ENCODE peak calls at places on chromosomes 3 and 15, in eight cellular contexts. Y is CD8-positive, alpha-beta T cell; F is DMS153; J is A172; G is NCI-H1105; C is HTR-8/SVneo; K is mucosa of gallbladder; P is left cardiac atrium. I is an unnamed sample.

GRCh38 chr15:27358751-27359434 is 387.9 kb downstream of the GABRG3 start:
- DNase-seq in K (no peak), Y (no peak), J (no peak), P (peak), C (no peak), F (no peak), G (no peak), I (no peak)

GRCh38 chr3:113927556-113927955 is 20.3 kb upstream of the ZDHHC23 start:
- DNase-seq in C (no peak), Y (no peak), G (no peak), K (no peak), J (no peak), P (no peak), F (no peak), I (no peak)

GRCh38 chr15:46275701-46276100 is 640.9 kb downstream of the SQOR start:
- DNase-seq in P (no peak), C (no peak), Y (no peak), F (no peak), K (no peak), J (no peak), G (no peak), I (no peak)

GRCh38 chr3:14847613-14848541 is 29.1 kb downstream of the FGD5 start:
- DNase-seq in F (peak), C (no peak), P (peak), J (peak), G (no peak), K (peak), Y (no peak), I (no peak)

GRCh38 chr3:39183231-39184080 is 8.9 kb downstream of the XIRP1 start:
- DNase-seq in Y (no peak), J (no peak), G (no peak), C (no peak), F (no peak), K (no peak), P (no peak), I (no peak)

GRCh38 chr15:52290329-52290728 is 5.3 kb downstream of the MYO5C start:
- DNase-seq in G (no peak), C (no peak), K (no peak), Y (no peak), F (no peak), P (no peak), J (no peak), I (no peak)

GRCh38 chr15:77851696-77852095 is 219.0 kb upstream of the LINGO1 start:
- DNase-seq in F (no peak), G (no peak), C (no peak), Y (no peak), K (no peak), P (no peak), J (no peak), I (peak)

GRCh38 chr15:38530113-38530512 is 34.5 kb downstream of the RASGRP1 start:
- DNase-seq in K (no peak), Y (no peak), F (no peak), G (no peak), C (no peak), J (no peak), P (no peak), I (peak)

GRCh38 chr3:50264389-50264963 is 4.5 kb upstream of the SEMA3B start:
- DNase-seq in F (no peak), Y (no peak), J (peak), P (peak), K (peak), C (peak), G (no peak), I (peak)

GRCh38 chr15:89654847-89655805 is at the start of gene KIF7:
- DNase-seq in C (peak), J (no peak), P (no peak), Y (no peak), F (no peak), G (peak), K (no peak), I (no peak)

GRCh38 chr3:126125341-126125740 is 41.4 kb upstream of the SLC41A3 start:
- DNase-seq in J (no peak), Y (no peak), K (no peak), P (peak), G (no peak), F (no peak), C (no peak), I (no peak)

GRCh38 chr15:57680021-57680420 is 26.5 kb upstream of the POLR2M start:
- DNase-seq in G (no peak), F (no peak), K (no peak), P (no peak), Y (no peak), C (peak), J (peak), I (peak)

GRCh38 chr3:64152100-64152499 is 73.2 kb downstream of the PRICKLE2 start:
- DNase-seq in C (no peak), G (no peak), Y (no peak), J (no peak), F (no peak), P (no peak), K (peak), I (no peak)

GRCh38 chr3:78941587-78941986 is 826.2 kb downstream of the ROBO1 start:
- DNase-seq in G (no peak), Y (no peak), F (no peak), J (peak), K (no peak), C (no peak), P (no peak), I (no peak)

GRCh38 chr3:4504340-4505261 is 11.5 kb downstream of the ITPR1 start:
- DNase-seq in G (peak), Y (peak), C (no peak), J (no peak), K (peak), F (no peak), P (no peak), I (no peak)

GRCh38 chr3:134799393-134799792 is 4.3 kb downstream of the EPHB1 start:
- DNase-seq in F (no peak), K (peak), P (no peak), J (no peak), G (no peak), C (no peak), Y (no peak), I (no peak)

GRCh38 chr3:33787328-33788009 is 11.0 kb upstream of the PDCD6IP start:
- DNase-seq in J (peak), F (no peak), G (peak), K (peak), P (peak), C (peak), Y (peak), I (peak)

GRCh38 chr3:189664311-189664710 is 33.1 kb downstream of the TP63 start:
- DNase-seq in G (no peak), C (peak), K (no peak), F (no peak), Y (no peak), P (peak), J (peak), I (peak)

GRCh38 chr3:194138732-194139084 is 2.8 kb downstream of the HES1 start:
- DNase-seq in G (no peak), P (no peak), C (no peak), Y (no peak), J (no peak), K (no peak), F (no peak), I (no peak)

GRCh38 chr3:24316887-24317383 is 177.7 kb downstream of the THRB start:
- DNase-seq in F (no peak), K (peak), Y (no peak), J (no peak), G (no peak), P (no peak), C (no peak), I (peak)

GRCh38 chr3:42148982-42149432 is 57.9 kb downstream of the TRAK1 start:
- DNase-seq in F (no peak), G (no peak), Y (no peak), K (peak), C (peak), P (peak), J (peak), I (no peak)

GRCh38 chr15:31561156-31561555 is 234.5 kb downstream of the KLF13 start:
- DNase-seq in P (no peak), F (no peak), Y (no peak), K (no peak), J (no peak), G (no peak), C (no peak), I (no peak)

GRCh38 chr15:65875458-65875857 is 6.2 kb downstream of the RAB11A start:
- DNase-seq in P (no peak), C (no peak), K (no peak), Y (no peak), F (no peak), J (no peak), G (no peak), I (no peak)

GRCh38 chr3:128426128-128426921 is 40.4 kb downstream of the DNAJB8 start:
- DNase-seq in C (peak), F (no peak), K (no peak), P (peak), G (no peak), J (no peak), Y (peak), I (no peak)

GRCh38 chr15:51224428-51224827 is 114.0 kb downstream of the CYP19A1 start:
- DNase-seq in C (no peak), F (no peak), P (no peak), J (peak), G (no peak), Y (no peak), K (no peak), I (no peak)

GRCh38 chr15:36362508-36362907 is 216.9 kb upstream of the CDIN1 start:
- DNase-seq in Y (no peak), J (peak), C (no peak), K (no peak), G (no peak), F (no peak), P (no peak), I (no peak)

GRCh38 chr3:126474498-126475410 is 937 bp downstream of the ZXDC start:
- DNase-seq in C (peak), G (peak), F (no peak), K (peak), P (peak), J (no peak), Y (peak), I (peak)

GRCh38 chr3:8886556-8886955 is 76.7 kb downstream of the RAD18 start:
- DNase-seq in F (no peak), Y (no peak), C (no peak), P (no peak), G (no peak), K (no peak), J (no peak), I (no peak)

GRCh38 chr15:95693917-95694316 is 636.6 kb upstream of the NR2F2 start:
- DNase-seq in F (no peak), P (no peak), K (no peak), C (no peak), G (no peak), Y (no peak), J (no peak), I (no peak)

GRCh38 chr3:123283657-123284398 is 82.1 kb downstream of the SEC22A start:
- DNase-seq in F (no peak), C (no peak), K (no peak), G (no peak), Y (no peak), P (no peak), J (no peak), I (no peak)

GRCh38 chr15:41905360-41905793 is 11.5 kb upstream of the SPTBN5 start:
- DNase-seq in K (no peak), Y (no peak), C (no peak), P (no peak), G (no peak), F (no peak), J (no peak), I (no peak)

GRCh38 chr3:44318929-44319328 is 19.6 kb upstream of the TCAIM start:
- DNase-seq in Y (no peak), C (no peak), K (no peak), J (no peak), P (no peak), F (no peak), G (no peak), I (no peak)

GRCh38 chr15:57595011-57595866 is 3.5 kb downstream of the MYZAP start:
- DNase-seq in F (peak), G (peak), J (no peak), Y (no peak), P (peak), C (no peak), K (peak), I (no peak)